ENCODE peak calls at places on chromosomes 12 and 14, in ten cellular contexts. One of them, this sample, is unnamed. For H3K4me1, the result is how much of the 10 kb centered on the place peaks cover.

GRCh38 chr14:100900837-100901390 is 2.6 kb downstream of the RTL1 start:
- DNase-seq in tibial artery: peak
- DNase-seq in heart right ventricle: no peak
- DNase-seq in neural progenitor cell: peak
- DNase-seq in naive thymus-derived CD4-positive, alpha-beta T cell: no peak
- DNase-seq in lower lobe of right lung: peak
- DNase-seq in mesendoderm: peak
- DNase-seq in A549: peak
- DNase-seq in hepatocyte: peak
- DNase-seq in aorta: peak
- DNase-seq in this sample: peak

GRCh38 chr12:104578453-104578852 is 121.7 kb downstream of the CHST11 start:
- DNase-seq in tibial artery: no peak
- DNase-seq in heart right ventricle: no peak
- DNase-seq in neural progenitor cell: peak
- DNase-seq in naive thymus-derived CD4-positive, alpha-beta T cell: no peak
- DNase-seq in lower lobe of right lung: no peak
- DNase-seq in mesendoderm: peak
- DNase-seq in A549: peak
- DNase-seq in hepatocyte: no peak
- DNase-seq in aorta: no peak
- DNase-seq in this sample: no peak

GRCh38 chr12:131471946-131472732 is 238.8 kb upstream of the SFSWAP start:
- DNase-seq in tibial artery: no peak
- DNase-seq in heart right ventricle: no peak
- DNase-seq in neural progenitor cell: no peak
- DNase-seq in naive thymus-derived CD4-positive, alpha-beta T cell: no peak
- DNase-seq in lower lobe of right lung: no peak
- DNase-seq in mesendoderm: no peak
- DNase-seq in A549: no peak
- DNase-seq in hepatocyte: no peak
- DNase-seq in aorta: no peak
- DNase-seq in this sample: no peak

GRCh38 chr14:103597623-103598372 is 31.2 kb upstream of the KLC1 start:
- DNase-seq in tibial artery: no peak
- DNase-seq in heart right ventricle: no peak
- DNase-seq in neural progenitor cell: no peak
- DNase-seq in naive thymus-derived CD4-positive, alpha-beta T cell: no peak
- DNase-seq in lower lobe of right lung: no peak
- DNase-seq in mesendoderm: peak
- DNase-seq in A549: no peak
- DNase-seq in hepatocyte: peak
- DNase-seq in aorta: no peak
- DNase-seq in this sample: peak

GRCh38 chr12:131599214-131600159 is 111.4 kb upstream of the SFSWAP start:
- DNase-seq in tibial artery: no peak
- DNase-seq in heart right ventricle: no peak
- DNase-seq in neural progenitor cell: no peak
- DNase-seq in naive thymus-derived CD4-positive, alpha-beta T cell: no peak
- DNase-seq in lower lobe of right lung: no peak
- DNase-seq in mesendoderm: no peak
- DNase-seq in A549: no peak
- DNase-seq in hepatocyte: no peak
- DNase-seq in aorta: no peak
- DNase-seq in this sample: no peak

GRCh38 chr14:67411820-67412421 is at the start of gene PLEK2:
- DNase-seq in tibial artery: no peak
- DNase-seq in heart right ventricle: no peak
- DNase-seq in neural progenitor cell: no peak
- DNase-seq in naive thymus-derived CD4-positive, alpha-beta T cell: peak
- DNase-seq in lower lobe of right lung: peak
- DNase-seq in mesendoderm: no peak
- DNase-seq in A549: peak
- DNase-seq in hepatocyte: peak
- DNase-seq in aorta: peak
- DNase-seq in this sample: peak

GRCh38 chr12:25337916-25338315 is 87.2 kb upstream of the KRAS start:
- DNase-seq in tibial artery: no peak
- DNase-seq in heart right ventricle: no peak
- DNase-seq in neural progenitor cell: no peak
- DNase-seq in naive thymus-derived CD4-positive, alpha-beta T cell: no peak
- DNase-seq in lower lobe of right lung: no peak
- DNase-seq in mesendoderm: no peak
- DNase-seq in A549: no peak
- DNase-seq in hepatocyte: no peak
- DNase-seq in aorta: no peak
- DNase-seq in this sample: no peak

GRCh38 chr12:54030442-54030801 is 2.2 kb downstream of the HOXC6 start:
- DNase-seq in tibial artery: no peak
- DNase-seq in heart right ventricle: no peak
- DNase-seq in neural progenitor cell: no peak
- DNase-seq in naive thymus-derived CD4-positive, alpha-beta T cell: no peak
- DNase-seq in lower lobe of right lung: no peak
- DNase-seq in mesendoderm: no peak
- DNase-seq in A549: no peak
- DNase-seq in hepatocyte: no peak
- DNase-seq in aorta: no peak
- DNase-seq in this sample: no peak

GRCh38 chr12:107990325-107990724 is 138.8 kb upstream of the WSCD2 start:
- DNase-seq in tibial artery: no peak
- DNase-seq in heart right ventricle: peak
- DNase-seq in neural progenitor cell: peak
- DNase-seq in naive thymus-derived CD4-positive, alpha-beta T cell: peak
- DNase-seq in lower lobe of right lung: no peak
- DNase-seq in mesendoderm: peak
- DNase-seq in A549: peak
- DNase-seq in hepatocyte: peak
- DNase-seq in aorta: peak
- DNase-seq in this sample: peak

GRCh38 chr12:57475271-57476161 is 4.2 kb downstream of the ARHGAP9 start:
- DNase-seq in tibial artery: no peak
- DNase-seq in heart right ventricle: no peak
- DNase-seq in neural progenitor cell: peak
- DNase-seq in naive thymus-derived CD4-positive, alpha-beta T cell: no peak
- DNase-seq in lower lobe of right lung: no peak
- DNase-seq in mesendoderm: no peak
- DNase-seq in A549: no peak
- DNase-seq in hepatocyte: peak
- DNase-seq in aorta: no peak
- DNase-seq in this sample: peak

GRCh38 chr12:69570000-69570516 is 15.2 kb upstream of the CCT2 start:
- DNase-seq in tibial artery: no peak
- DNase-seq in heart right ventricle: no peak
- DNase-seq in neural progenitor cell: no peak
- DNase-seq in naive thymus-derived CD4-positive, alpha-beta T cell: no peak
- DNase-seq in lower lobe of right lung: no peak
- DNase-seq in mesendoderm: no peak
- DNase-seq in A549: peak
- DNase-seq in hepatocyte: no peak
- DNase-seq in aorta: no peak
- DNase-seq in this sample: no peak

GRCh38 chr12:14567311-14568195 is at the start of gene PLBD1:
- DNase-seq in tibial artery: peak
- DNase-seq in heart right ventricle: peak
- DNase-seq in neural progenitor cell: peak
- DNase-seq in naive thymus-derived CD4-positive, alpha-beta T cell: no peak
- DNase-seq in lower lobe of right lung: peak
- DNase-seq in mesendoderm: peak
- DNase-seq in A549: peak
- DNase-seq in hepatocyte: peak
- DNase-seq in aorta: peak
- DNase-seq in this sample: peak

DNA sequence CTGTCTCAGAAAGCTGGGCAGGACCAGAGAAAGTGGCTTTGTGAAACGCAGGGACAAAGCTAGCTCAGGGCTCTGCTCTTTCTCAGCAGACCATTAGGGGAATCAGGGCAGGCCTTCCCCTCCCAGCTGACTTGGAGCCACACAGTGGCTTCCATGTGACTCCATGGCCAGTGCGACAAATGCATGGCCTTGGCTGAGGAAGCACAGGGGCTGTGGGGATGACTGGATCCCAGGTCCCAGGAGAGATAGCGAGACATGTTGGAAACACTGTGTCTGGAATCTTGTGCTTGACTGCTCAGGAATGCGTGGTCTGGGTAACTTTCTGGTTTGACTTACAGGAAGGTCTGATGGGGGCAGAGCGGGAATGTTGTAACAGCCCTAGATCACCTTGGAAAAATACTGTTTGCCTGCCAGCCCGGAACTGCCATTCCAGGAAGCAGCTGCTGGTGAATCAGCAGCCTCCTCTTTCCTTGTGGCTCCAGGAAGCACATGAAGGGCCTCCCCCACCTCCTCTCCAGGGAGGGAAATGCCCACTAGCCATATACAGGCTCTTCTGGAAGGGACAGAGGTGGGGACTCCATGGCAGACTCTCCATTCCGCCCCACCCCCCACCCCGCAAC is 133.5 kb upstream of the HIF1A start:
- DNase-seq in tibial artery: peak
- DNase-seq in heart right ventricle: peak
- DNase-seq in neural progenitor cell: no peak
- DNase-seq in naive thymus-derived CD4-positive, alpha-beta T cell: no peak
- DNase-seq in lower lobe of right lung: peak
- DNase-seq in mesendoderm: peak
- DNase-seq in A549: peak
- DNase-seq in hepatocyte: peak
- DNase-seq in aorta: peak
- DNase-seq in this sample: peak
- H3K4me1 ChIP-seq in tibial artery: under half
- H3K4me1 ChIP-seq in heart right ventricle: under half
- H3K4me1 ChIP-seq in neural progenitor cell: under half
- H3K4me1 ChIP-seq in naive thymus-derived CD4-positive, alpha-beta T cell: under half
- H3K4me1 ChIP-seq in lower lobe of right lung: under half
- H3K4me1 ChIP-seq in mesendoderm: under half
- H3K4me1 ChIP-seq in A549: half or more
- H3K4me1 ChIP-seq in hepatocyte: half or more
- H3K4me1 ChIP-seq in aorta: under half
- H3K4me1 ChIP-seq in this sample: under half

GRCh38 chr12:123095074-123095694 is 55.7 kb downstream of the PITPNM2 start:
- DNase-seq in tibial artery: no peak
- DNase-seq in heart right ventricle: no peak
- DNase-seq in neural progenitor cell: no peak
- DNase-seq in naive thymus-derived CD4-positive, alpha-beta T cell: no peak
- DNase-seq in lower lobe of right lung: no peak
- DNase-seq in mesendoderm: no peak
- DNase-seq in A549: no peak
- DNase-seq in hepatocyte: no peak
- DNase-seq in aorta: no peak
- DNase-seq in this sample: peak

GRCh38 chr12:123099556-123100192 is 51.2 kb downstream of the PITPNM2 start:
- DNase-seq in tibial artery: no peak
- DNase-seq in heart right ventricle: no peak
- DNase-seq in neural progenitor cell: no peak
- DNase-seq in naive thymus-derived CD4-positive, alpha-beta T cell: no peak
- DNase-seq in lower lobe of right lung: no peak
- DNase-seq in mesendoderm: no peak
- DNase-seq in A549: no peak
- DNase-seq in hepatocyte: no peak
- DNase-seq in aorta: no peak
- DNase-seq in this sample: peak

GRCh38 chr12:123098780-123099179 is 52.1 kb downstream of the PITPNM2 start:
- DNase-seq in tibial artery: no peak
- DNase-seq in heart right ventricle: no peak
- DNase-seq in neural progenitor cell: no peak
- DNase-seq in naive thymus-derived CD4-positive, alpha-beta T cell: no peak
- DNase-seq in lower lobe of right lung: no peak
- DNase-seq in mesendoderm: no peak
- DNase-seq in A549: no peak
- DNase-seq in hepatocyte: no peak
- DNase-seq in aorta: no peak
- DNase-seq in this sample: no peak

GRCh38 chr12:123096159-123096558 is 54.7 kb downstream of the PITPNM2 start:
- DNase-seq in tibial artery: no peak
- DNase-seq in heart right ventricle: no peak
- DNase-seq in neural progenitor cell: no peak
- DNase-seq in naive thymus-derived CD4-positive, alpha-beta T cell: no peak
- DNase-seq in lower lobe of right lung: no peak
- DNase-seq in mesendoderm: no peak
- DNase-seq in A549: no peak
- DNase-seq in hepatocyte: no peak
- DNase-seq in aorta: no peak
- DNase-seq in this sample: no peak

DNA sequence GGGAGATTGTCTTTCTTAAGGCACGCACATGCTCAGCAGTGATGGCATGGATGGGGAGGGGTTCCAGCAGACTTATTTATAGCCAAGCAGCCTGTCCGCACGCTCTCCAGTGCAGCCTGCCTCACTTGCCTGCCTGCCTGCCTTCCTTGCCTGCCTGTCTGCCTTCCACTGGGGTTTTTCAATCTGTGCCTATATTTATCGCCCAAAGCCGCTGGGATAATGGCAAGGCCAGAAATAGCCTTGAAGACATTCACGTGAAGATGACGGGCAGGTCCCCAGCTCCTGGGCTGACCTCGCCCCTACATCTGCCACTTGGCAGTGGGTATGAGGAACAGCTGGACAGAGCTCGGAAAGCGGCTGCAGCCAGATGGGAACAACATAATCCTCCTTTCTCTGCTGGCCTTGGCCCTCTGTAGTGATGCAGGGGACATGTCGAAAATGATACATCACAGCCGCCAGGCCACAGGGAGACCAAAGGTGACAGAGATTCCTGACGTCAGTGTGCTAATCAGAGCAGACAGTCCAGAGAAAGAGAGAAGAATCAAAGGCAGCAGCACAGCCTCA is 53.3 kb downstream of the PITPNM2 start:
- DNase-seq in tibial artery: peak
- DNase-seq in heart right ventricle: peak
- DNase-seq in neural progenitor cell: no peak
- DNase-seq in naive thymus-derived CD4-positive, alpha-beta T cell: no peak
- DNase-seq in lower lobe of right lung: no peak
- DNase-seq in mesendoderm: no peak
- DNase-seq in A549: no peak
- DNase-seq in hepatocyte: no peak
- DNase-seq in aorta: no peak
- DNase-seq in this sample: no peak
- H3K4me1 ChIP-seq in tibial artery: under half
- H3K4me1 ChIP-seq in heart right ventricle: under half
- H3K4me1 ChIP-seq in neural progenitor cell: under half
- H3K4me1 ChIP-seq in naive thymus-derived CD4-positive, alpha-beta T cell: under half
- H3K4me1 ChIP-seq in lower lobe of right lung: half or more
- H3K4me1 ChIP-seq in mesendoderm: under half
- H3K4me1 ChIP-seq in A549: under half
- H3K4me1 ChIP-seq in hepatocyte: under half
- H3K4me1 ChIP-seq in aorta: under half
- H3K4me1 ChIP-seq in this sample: under half

GRCh38 chr12:119682635-119683340 is 14.9 kb downstream of the PRKAB1 start:
- DNase-seq in tibial artery: no peak
- DNase-seq in heart right ventricle: no peak
- DNase-seq in neural progenitor cell: no peak
- DNase-seq in naive thymus-derived CD4-positive, alpha-beta T cell: no peak
- DNase-seq in lower lobe of right lung: no peak
- DNase-seq in mesendoderm: no peak
- DNase-seq in A549: no peak
- DNase-seq in hepatocyte: no peak
- DNase-seq in aorta: no peak
- DNase-seq in this sample: no peak
- H3K4me1 ChIP-seq in tibial artery: under half
- H3K4me1 ChIP-seq in heart right ventricle: under half
- H3K4me1 ChIP-seq in neural progenitor cell: under half
- H3K4me1 ChIP-seq in naive thymus-derived CD4-positive, alpha-beta T cell: under half
- H3K4me1 ChIP-seq in lower lobe of right lung: under half
- H3K4me1 ChIP-seq in mesendoderm: under half
- H3K4me1 ChIP-seq in A549: under half
- H3K4me1 ChIP-seq in hepatocyte: under half
- H3K4me1 ChIP-seq in aorta: under half
- H3K4me1 ChIP-seq in this sample: under half

GRCh38 chr12:466039-466438 is 6.3 kb downstream of the B4GALNT3 start:
- DNase-seq in tibial artery: peak
- DNase-seq in heart right ventricle: no peak
- DNase-seq in neural progenitor cell: no peak
- DNase-seq in naive thymus-derived CD4-positive, alpha-beta T cell: no peak
- DNase-seq in lower lobe of right lung: no peak
- DNase-seq in mesendoderm: no peak
- DNase-seq in A549: no peak
- DNase-seq in hepatocyte: peak
- DNase-seq in aorta: peak
- DNase-seq in this sample: no peak
- H3K4me1 ChIP-seq in tibial artery: half or more
- H3K4me1 ChIP-seq in heart right ventricle: under half
- H3K4me1 ChIP-seq in neural progenitor cell: under half
- H3K4me1 ChIP-seq in naive thymus-derived CD4-positive, alpha-beta T cell: under half
- H3K4me1 ChIP-seq in lower lobe of right lung: under half
- H3K4me1 ChIP-seq in mesendoderm: under half
- H3K4me1 ChIP-seq in A549: under half
- H3K4me1 ChIP-seq in hepatocyte: under half
- H3K4me1 ChIP-seq in aorta: under half
- H3K4me1 ChIP-seq in this sample: under half